ENCODE peak calls at places on chromosomes 3 and 15, in eight cellular contexts. O, F, C, R, D, K, E and A are unnamed samples.

GRCh38 chr3:67349551-67350174 is 304.7 kb downstream of the SUCLG2 start:
- DNase-seq in O (no peak), F (no peak), C (no peak), R (no peak), D (no peak), K (no peak), E (no peak), A (peak)

GRCh38 chr3:89740881-89741177 is 633.4 kb downstream of the EPHA3 start:
- DNase-seq in O (no peak), F (no peak), C (peak), R (no peak), D (no peak), K (no peak), E (no peak), A (peak)

GRCh38 chr15:79091204-79091867 is 756 bp upstream of the RASGRF1 start:
- DNase-seq in O (peak), F (no peak), C (peak), R (no peak), D (no peak), K (no peak), E (no peak), A (peak)

GRCh38 chr3:184816654-184817053 is 4.7 kb downstream of the VPS8 start:
- DNase-seq in O (no peak), F (no peak), C (peak), R (no peak), D (no peak), K (no peak), E (no peak), A (peak)

GRCh38 chr3:29871087-29871486 is 590.2 kb downstream of the RBMS3 start:
- DNase-seq in O (no peak), F (no peak), C (peak), R (no peak), D (no peak), K (no peak), E (no peak), A (no peak)

GRCh38 chr3:13189639-13190375 is 116.6 kb upstream of the IQSEC1 start:
- DNase-seq in O (no peak), F (no peak), C (peak), R (no peak), D (no peak), K (no peak), E (peak), A (peak)

GRCh38 chr15:63909819-63910437 is 76.2 kb upstream of the HERC1 start:
- DNase-seq in O (no peak), F (no peak), C (peak), R (no peak), D (no peak), K (no peak), E (no peak), A (peak)

GRCh38 chr3:108342829-108343478 is 46.6 kb downstream of the HHLA2 start:
- DNase-seq in O (no peak), F (no peak), C (peak), R (no peak), D (no peak), K (no peak), E (no peak), A (peak)

GRCh38 chr3:42653560-42654330 is at the start of gene ZBTB47:
- DNase-seq in O (peak), F (peak), C (peak), R (peak), D (peak), K (peak), E (peak), A (peak)

GRCh38 chr3:169699536-169700050 is 36.1 kb upstream of the MECOM start:
- DNase-seq in O (no peak), F (peak), C (peak), R (no peak), D (peak), K (no peak), E (peak), A (peak)

GRCh38 chr3:4394048-4394447 is 73.0 kb downstream of the SUMF1 start:
- DNase-seq in O (no peak), F (no peak), C (peak), R (no peak), D (no peak), K (no peak), E (no peak), A (peak)

GRCh38 chr3:111980716-111981456 is 2.1 kb downstream of the ABHD10 start:
- DNase-seq in O (no peak), F (no peak), C (no peak), R (no peak), D (no peak), K (no peak), E (no peak), A (no peak)

GRCh38 chr3:182711261-182711683 is 82.0 kb upstream of the ATP11B start:
- DNase-seq in O (no peak), F (no peak), C (no peak), R (no peak), D (no peak), K (no peak), E (no peak), A (no peak)

GRCh38 chr15:62404194-62404985 is 239.3 kb upstream of the C2CD4B start:
- DNase-seq in O (no peak), F (no peak), C (no peak), R (no peak), D (no peak), K (no peak), E (no peak), A (no peak)

GRCh38 chr15:27865323-27865922 is 233.7 kb downstream of the OCA2 start:
- DNase-seq in O (no peak), F (no peak), C (no peak), R (no peak), D (no peak), K (no peak), E (no peak), A (no peak)

GRCh38 chr3:165642761-165643432 is 194.3 kb downstream of the BCHE start:
- DNase-seq in O (no peak), F (no peak), C (peak), R (no peak), D (no peak), K (peak), E (peak), A (peak)

GRCh38 chr15:39587910-39588530 is 7.1 kb downstream of the THBS1 start:
- DNase-seq in O (no peak), F (no peak), C (peak), R (no peak), D (no peak), K (no peak), E (no peak), A (peak)

GRCh38 chr3:55584716-55585368 is 97.7 kb upstream of the WNT5A start:
- DNase-seq in O (no peak), F (no peak), C (no peak), R (no peak), D (no peak), K (no peak), E (peak), A (no peak)

GRCh38 chr3:124829175-124829818 is 57.9 kb downstream of the ITGB5 start:
- DNase-seq in O (no peak), F (peak), C (peak), R (no peak), D (peak), K (no peak), E (no peak), A (no peak)

GRCh38 chr3:113261996-113262665 is 50.8 kb downstream of the BOC start:
- DNase-seq in O (no peak), F (no peak), C (no peak), R (no peak), D (no peak), K (no peak), E (no peak), A (no peak)

GRCh38 chr3:113255100-113255853 is 43.9 kb downstream of the BOC start:
- DNase-seq in O (no peak), F (no peak), C (peak), R (no peak), D (no peak), K (no peak), E (peak), A (no peak)

GRCh38 chr3:113255854-113256615 is 44.7 kb downstream of the BOC start:
- DNase-seq in O (no peak), F (no peak), C (no peak), R (no peak), D (no peak), K (no peak), E (no peak), A (no peak)

GRCh38 chr3:113260980-113261920 is 49.9 kb downstream of the BOC start:
- DNase-seq in O (no peak), F (peak), C (no peak), R (no peak), D (no peak), K (no peak), E (peak), A (no peak)

GRCh38 chr3:113258311-113258710 is 47.0 kb downstream of the BOC start:
- DNase-seq in O (no peak), F (no peak), C (no peak), R (no peak), D (no peak), K (no peak), E (no peak), A (no peak)
- TF ChIP-seq CTCF in O (no peak), F (no peak), C (peak), R (no peak), D (no peak), K (no peak), E (no peak), A (peak)

GRCh38 chr3:152305075-152305474 is 36.3 kb downstream of the MBNL1 start:
- DNase-seq in O (no peak), F (no peak), C (no peak), R (no peak), D (no peak), K (no peak), E (no peak), A (no peak)
- H3K4me3 ChIP-seq in O (no peak), F (peak), C (no peak), R (no peak), D (no peak), K (no peak), E (no peak), A (no peak)

DNA sequence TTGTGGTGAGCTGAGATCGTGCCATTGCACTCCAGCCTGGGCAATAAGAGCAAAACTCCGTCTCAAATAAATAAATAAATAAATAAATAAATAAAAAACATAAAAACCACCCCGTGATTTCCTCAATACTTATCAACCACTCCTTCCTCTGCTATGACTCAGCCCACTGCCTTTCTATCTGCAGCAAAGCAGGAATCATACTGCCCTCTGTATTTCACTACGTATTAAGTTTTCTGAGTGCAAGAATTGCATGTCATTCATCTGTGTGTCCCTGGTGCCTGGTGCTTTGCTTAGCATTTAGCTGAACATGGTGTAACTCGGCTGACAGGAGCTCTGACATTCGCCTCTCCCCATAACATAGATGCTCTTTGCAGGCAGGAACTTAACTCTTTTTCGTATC is 7.1 kb downstream of the LSG1 start:
- DNase-seq in O (no peak), F (no peak), C (peak), R (no peak), D (no peak), K (no peak), E (no peak), A (peak)
- TF ChIP-seq CTCF in O (no peak), F (no peak), C (peak), R (no peak), D (no peak), K (no peak), E (no peak), A (peak)

GRCh38 chr15:64931381-64931780 is 19.7 kb downstream of the ANKDD1A start:
- DNase-seq in O (no peak), F (no peak), C (no peak), R (no peak), D (no peak), K (no peak), E (no peak), A (no peak)

GRCh38 chr15:64934023-64934422 is 22.3 kb downstream of the ANKDD1A start:
- DNase-seq in O (no peak), F (no peak), C (no peak), R (no peak), D (no peak), K (no peak), E (no peak), A (no peak)

GRCh38 chr15:64928626-64929220 is 17.0 kb downstream of the ANKDD1A start:
- DNase-seq in O (no peak), F (no peak), C (no peak), R (no peak), D (no peak), K (no peak), E (no peak), A (no peak)

GRCh38 chr15:64930019-64930652 is 18.4 kb downstream of the ANKDD1A start:
- DNase-seq in O (no peak), F (no peak), C (no peak), R (no peak), D (no peak), K (no peak), E (no peak), A (no peak)

GRCh38 chr15:64930778-64931240 is 19.1 kb downstream of the ANKDD1A start:
- DNase-seq in O (no peak), F (no peak), C (peak), R (no peak), D (no peak), K (no peak), E (no peak), A (peak)
- H3K4me3 ChIP-seq in O (no peak), F (no peak), C (no peak), R (no peak), D (no peak), K (no peak), E (no peak), A (no peak)

GRCh38 chr15:69035205-69035917 is 20.9 kb downstream of the NOX5 start:
- DNase-seq in O (no peak), F (no peak), C (peak), R (no peak), D (no peak), K (peak), E (no peak), A (no peak)
- TF ChIP-seq CTCF in O (no peak), F (no peak), C (peak), R (no peak), D (no peak), K (peak), E (no peak), A (peak)

DNA sequence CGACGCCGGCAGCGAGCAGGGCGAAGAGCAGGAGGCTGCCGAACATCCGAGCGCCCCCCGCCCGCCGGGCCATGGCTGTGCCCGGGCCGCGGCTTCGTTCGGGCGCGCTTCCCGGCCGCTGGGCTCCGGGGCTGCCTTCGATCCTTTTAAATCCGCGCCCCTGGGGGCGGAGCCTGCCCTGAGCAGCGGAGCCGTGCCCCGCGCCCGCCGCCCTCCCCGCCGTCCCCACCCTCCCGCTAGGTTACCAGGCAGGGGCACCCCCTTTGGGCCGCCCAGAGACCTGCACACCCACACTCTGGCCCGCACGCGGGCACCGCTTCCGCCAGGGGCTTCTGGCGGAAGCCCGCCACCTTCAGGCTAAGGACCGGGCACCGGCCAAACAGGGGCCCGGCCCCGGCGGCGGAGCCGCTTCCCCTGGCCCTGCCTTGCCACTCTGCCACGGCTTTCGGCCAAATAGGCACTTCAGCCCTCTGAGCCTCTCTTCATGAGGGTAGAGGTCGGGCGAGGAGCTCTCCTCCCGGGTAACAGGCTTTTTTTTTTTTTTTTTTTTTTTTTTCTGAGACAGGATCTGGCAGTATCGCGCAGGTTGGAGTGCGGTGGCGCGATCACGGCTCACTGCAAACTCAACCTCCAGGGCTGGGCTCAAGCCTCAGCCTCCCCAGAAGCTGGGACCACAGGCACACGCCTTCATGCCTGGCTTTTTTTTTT is at the start of gene NMB:
- DNase-seq in O (peak), F (peak), C (peak), R (peak), D (peak), K (peak), E (peak), A (peak)
- H3K4me3 ChIP-seq in O (peak), F (peak), C (peak), R (peak), D (peak), K (peak), E (peak), A (peak)

DNA sequence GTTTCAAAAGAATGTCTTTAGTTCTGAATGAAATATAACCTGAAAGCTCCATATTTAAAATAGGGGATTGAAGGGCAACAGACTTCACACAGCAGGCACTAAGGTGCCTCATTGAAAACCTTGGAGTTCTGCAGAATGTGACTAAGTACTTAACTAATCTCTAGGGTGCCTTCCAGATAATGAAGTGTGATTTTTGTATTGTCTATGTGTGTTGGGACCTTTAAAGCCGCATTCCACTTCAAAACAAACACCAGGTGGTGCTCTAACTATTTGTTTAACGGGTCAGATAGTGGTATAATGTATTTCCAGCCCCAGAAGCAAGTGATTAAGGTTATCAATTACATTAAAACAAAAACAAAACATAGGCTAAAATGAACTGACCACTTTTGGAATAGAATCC is 28.0 kb downstream of the TFG start:
- DNase-seq in O (no peak), F (no peak), C (peak), R (no peak), D (no peak), K (no peak), E (no peak), A (peak)
- TF ChIP-seq CTCF in O (peak), F (peak), C (peak), R (peak), D (peak), K (no peak), E (no peak), A (peak)

GRCh38 chr15:95304874-95305271 is 1025.6 kb upstream of the NR2F2 start:
- DNase-seq in O (no peak), F (no peak), C (no peak), R (no peak), D (no peak), K (no peak), E (no peak), A (no peak)
- H3K4me3 ChIP-seq in O (no peak), F (no peak), C (no peak), R (no peak), D (no peak), K (no peak), E (no peak), A (no peak)